ENCODE peak calls at places on chromosomes 3 and 15, in six cellular contexts. L is astrocyte, N is adrenal gland, U is spleen, I is A549, P is heart left ventricle. Y is an unnamed sample. For H3K4me1, the result is how much of the 10 kb centered on the place peaks cover.

GRCh38 chr15:93862791-93863190 is 368.6 kb upstream of the MCTP2 start:
- DNase-seq in L (no peak), N (peak), U (no peak), I (no peak), P (peak), Y (no peak)

GRCh38 chr3:53250453-53250852 is 5.4 kb downstream of the TKT start:
- DNase-seq in L (peak), N (no peak), U (no peak), I (no peak), P (no peak), Y (no peak)

GRCh38 chr15:23642413-23643044 is 5.1 kb downstream of the MAGEL2 start:
- DNase-seq in L (peak), N (peak), U (no peak), I (peak), P (peak), Y (peak)

GRCh38 chr15:71458089-71458660 is 342.9 kb downstream of the THSD4 start:
- DNase-seq in L (no peak), N (no peak), U (no peak), I (no peak), P (no peak), Y (no peak)

GRCh38 chr3:197468866-197469382 is 86.8 kb downstream of the BDH1 start:
- DNase-seq in L (no peak), N (peak), U (peak), I (peak), P (no peak), Y (no peak)

GRCh38 chr3:157494581-157495281 is 8.5 kb downstream of the VEPH1 start:
- DNase-seq in L (peak), N (no peak), U (no peak), I (no peak), P (no peak), Y (no peak)

GRCh38 chr3:41095702-41096101 is 103.6 kb upstream of the CTNNB1 start:
- DNase-seq in L (no peak), N (no peak), U (no peak), I (no peak), P (no peak), Y (no peak)

GRCh38 chr3:49867871-49868321 is 1.8 kb downstream of the CAMKV start:
- DNase-seq in L (peak), N (no peak), U (no peak), I (no peak), P (no peak), Y (no peak)

GRCh38 chr3:159897331-159898075 is 91.1 kb upstream of the IL12A start:
- DNase-seq in L (peak), N (no peak), U (no peak), I (no peak), P (no peak), Y (no peak)

GRCh38 chr3:49007771-49008528 is 759 bp downstream of the WDR6 start:
- DNase-seq in L (peak), N (peak), U (peak), I (peak), P (peak), Y (peak)

GRCh38 chr15:55868707-55869106 is 124.7 kb downstream of the NEDD4 start:
- DNase-seq in L (peak), N (no peak), U (no peak), I (peak), P (no peak), Y (no peak)

GRCh38 chr3:94928921-94929320 is 866.1 kb downstream of the NSUN3 start:
- DNase-seq in L (peak), N (peak), U (no peak), I (peak), P (no peak), Y (no peak)

GRCh38 chr3:194212869-194213320 is 76.9 kb downstream of the HES1 start:
- DNase-seq in L (peak), N (peak), U (no peak), I (no peak), P (no peak), Y (no peak)

GRCh38 chr3:102099913-102100312 is 250.6 kb downstream of the NFKBIZ start:
- DNase-seq in L (no peak), N (no peak), U (no peak), I (no peak), P (no peak), Y (no peak)

GRCh38 chr3:40079203-40079844 is 230.2 kb upstream of the EIF1B start:
- DNase-seq in L (peak), N (no peak), U (no peak), I (no peak), P (no peak), Y (no peak)

GRCh38 chr3:76497636-76498035 is 542.3 kb upstream of the ROBO2 start:
- DNase-seq in L (peak), N (no peak), U (no peak), I (no peak), P (no peak), Y (no peak)

GRCh38 chr3:130404401-130404800 is 58.9 kb downstream of the COL6A5 start:
- DNase-seq in L (no peak), N (no peak), U (no peak), I (no peak), P (no peak), Y (no peak)

GRCh38 chr15:40333922-40334492 is 6.7 kb downstream of the CCDC9B start:
- DNase-seq in L (peak), N (peak), U (peak), I (no peak), P (peak), Y (peak)

GRCh38 chr3:83454353-83454752 is 1504.4 kb upstream of the CADM2 start:
- DNase-seq in L (no peak), N (no peak), U (no peak), I (no peak), P (no peak), Y (no peak)

GRCh38 chr15:47443839-47444238 is 273.5 kb upstream of the SEMA6D start:
- DNase-seq in L (no peak), N (no peak), U (no peak), I (no peak), P (no peak), Y (no peak)

GRCh38 chr3:188956839-188957489 is 214.8 kb upstream of the TPRG1 start:
- DNase-seq in L (peak), N (no peak), U (no peak), I (peak), P (no peak), Y (no peak)

GRCh38 chr3:160078533-160078932 is 89.9 kb downstream of the IL12A start:
- DNase-seq in L (no peak), N (no peak), U (no peak), I (no peak), P (no peak), Y (no peak)

GRCh38 chr3:153855772-153856171 is 265.4 kb upstream of the ARHGEF26 start:
- DNase-seq in L (no peak), N (no peak), U (no peak), I (no peak), P (no peak), Y (no peak)

GRCh38 chr3:125351814-125352456 is 23.2 kb downstream of the ZNF148 start:
- DNase-seq in L (peak), N (no peak), U (no peak), I (no peak), P (no peak), Y (no peak)

GRCh38 chr15:71362556-71362955 is 247.3 kb downstream of the THSD4 start:
- DNase-seq in L (no peak), N (no peak), U (no peak), I (no peak), P (no peak), Y (no peak)

GRCh38 chr3:39191103-39191502 is 1.3 kb downstream of the XIRP1 start:
- DNase-seq in L (no peak), N (no peak), U (no peak), I (no peak), P (peak), Y (no peak)

GRCh38 chr3:58564054-58564453 is 13.1 kb downstream of the FAM107A start:
- DNase-seq in L (no peak), N (no peak), U (no peak), I (no peak), P (no peak), Y (no peak)

GRCh38 chr3:121463745-121464144 is 82.0 kb downstream of the POLQ start:
- DNase-seq in L (no peak), N (no peak), U (no peak), I (no peak), P (no peak), Y (no peak)

GRCh38 chr3:120640231-120640630 is 41.8 kb downstream of the HGD start:
- DNase-seq in L (no peak), N (no peak), U (no peak), I (no peak), P (no peak), Y (no peak)

GRCh38 chr3:197749315-197749600 is 425 bp upstream of the FYTTD1 start:
- DNase-seq in L (peak), N (peak), U (no peak), I (peak), P (no peak), Y (no peak)

GRCh38 chr3:66747251-66747650 is 246.4 kb upstream of the LRIG1 start:
- DNase-seq in L (no peak), N (no peak), U (no peak), I (no peak), P (no peak), Y (no peak)

GRCh38 chr3:159787794-159788205 is 200.8 kb upstream of the IL12A start:
- DNase-seq in L (peak), N (no peak), U (no peak), I (peak), P (no peak), Y (no peak)

GRCh38 chr15:41490355-41490754 is 3.3 kb upstream of the ITPKA start:
- DNase-seq in L (peak), N (no peak), U (no peak), I (peak), P (no peak), Y (no peak)

GRCh38 chr3:123158330-123158729 is 43.4 kb upstream of the SEC22A start:
- DNase-seq in L (no peak), N (no peak), U (no peak), I (no peak), P (no peak), Y (no peak)
- H3K4me1 ChIP-seq in L (under half), N (under half), U (under half), I (under half), P (under half), Y (under half)

DNA sequence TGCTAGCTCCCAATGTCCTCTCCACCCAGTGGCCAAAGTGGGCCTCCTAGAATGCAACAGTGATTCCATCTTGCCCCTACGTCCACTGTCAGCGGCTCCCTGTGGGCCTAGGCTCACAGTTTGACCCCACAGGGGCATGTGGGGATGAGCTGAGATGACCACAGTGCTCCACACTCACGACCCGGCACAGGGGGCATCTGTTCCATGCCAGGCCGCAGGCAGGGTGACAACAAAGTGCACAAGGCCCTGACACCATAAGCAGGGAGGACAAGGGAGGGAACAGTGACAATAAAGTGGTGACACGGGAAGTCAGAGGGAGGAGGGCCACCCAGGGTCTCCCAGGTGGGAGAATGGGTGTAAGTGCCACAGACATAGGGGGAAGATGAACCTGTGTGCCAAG is 5.1 kb upstream of the PLXNA1 start:
- DNase-seq in L (no peak), N (no peak), U (no peak), I (no peak), P (no peak), Y (no peak)
- TF ChIP-seq CTCF in L (no peak), N (no peak), U (no peak), I (no peak), P (no peak), Y (no peak)

DNA sequence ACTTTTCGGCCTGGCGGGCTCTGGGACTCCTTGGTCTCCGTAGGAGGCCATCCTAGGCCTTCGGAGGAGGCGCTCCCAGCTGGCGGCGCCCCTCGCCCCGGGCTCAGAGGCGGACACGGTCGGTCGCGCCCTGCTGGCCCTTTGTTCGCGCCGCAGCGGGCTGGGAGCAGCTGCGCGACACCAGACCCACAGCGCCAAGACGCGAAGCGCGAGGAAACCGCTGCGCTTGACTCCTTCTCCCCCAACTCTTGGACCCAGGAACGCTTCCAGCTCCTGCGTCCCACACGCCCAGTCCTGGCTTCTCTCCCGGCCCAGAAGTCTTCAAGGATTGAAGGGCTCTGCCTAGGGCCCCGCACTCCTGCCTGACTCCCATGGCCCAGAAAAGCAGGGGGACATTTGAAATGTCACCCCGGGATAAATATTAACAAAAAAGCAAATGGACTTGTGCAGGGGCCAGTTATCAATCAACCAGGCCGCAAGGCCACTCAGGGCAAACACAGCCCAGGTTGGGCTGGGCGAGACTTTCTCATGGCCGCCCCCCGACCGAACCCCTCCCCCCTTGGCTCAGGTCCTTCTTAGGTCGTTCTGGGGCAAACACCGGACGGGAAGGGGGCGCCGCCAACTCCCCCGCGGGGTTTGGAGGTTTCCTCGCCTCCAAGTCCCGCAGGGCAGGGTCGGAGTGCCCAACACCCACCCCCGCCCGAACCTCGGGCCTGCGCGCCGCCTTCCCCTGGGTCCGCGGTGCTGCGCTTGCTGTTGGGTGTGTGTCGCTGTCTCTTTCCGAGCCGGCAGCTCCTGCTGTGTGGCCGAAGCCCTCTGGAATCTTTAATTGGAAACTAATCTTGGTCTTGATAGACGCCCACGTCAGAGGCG is 5.1 kb downstream of the ONECUT1 start:
- DNase-seq in L (no peak), N (no peak), U (no peak), I (no peak), P (no peak), Y (no peak)
- H3K4me3 ChIP-seq in L (no peak), N (no peak), U (no peak), I (no peak), P (no peak), Y (no peak)

DNA sequence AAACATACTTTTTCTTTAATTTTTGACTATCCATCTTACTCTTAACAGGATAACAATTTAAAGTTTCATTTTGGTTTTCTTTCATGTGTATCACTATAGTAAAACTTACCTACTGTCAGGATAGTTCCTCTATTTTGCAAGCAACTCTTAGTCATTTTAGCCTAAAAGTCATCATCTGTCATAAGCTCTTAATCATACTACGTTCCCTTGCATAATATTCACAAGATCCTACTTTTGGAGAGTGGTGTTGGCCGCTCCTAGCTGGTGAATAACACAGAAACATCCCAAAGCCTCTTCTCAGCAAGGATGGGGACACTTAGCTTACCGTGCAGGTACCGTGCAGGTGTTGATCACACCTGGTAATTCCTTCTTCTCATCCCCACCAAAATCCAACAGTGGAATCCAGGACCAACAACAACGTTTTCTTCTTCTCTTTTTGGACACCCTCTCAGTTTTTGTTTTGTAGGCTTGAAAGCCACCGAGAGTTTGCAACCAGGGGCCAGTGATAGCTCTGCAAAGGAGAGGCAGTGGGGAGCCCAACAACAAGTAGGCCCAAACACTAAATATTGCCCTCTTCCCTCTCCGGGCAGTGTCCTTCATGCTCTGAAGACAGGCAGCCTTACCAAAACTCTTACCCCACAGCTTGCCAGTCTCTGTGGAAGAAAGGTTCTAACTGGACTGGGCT is 431 bp downstream of the FILIP1L start:
- DNase-seq in L (no peak), N (no peak), U (no peak), I (no peak), P (no peak), Y (no peak)
- H3K4me1 ChIP-seq in L (under half), N (under half), U (under half), I (under half), P (under half), Y (under half)

DNA sequence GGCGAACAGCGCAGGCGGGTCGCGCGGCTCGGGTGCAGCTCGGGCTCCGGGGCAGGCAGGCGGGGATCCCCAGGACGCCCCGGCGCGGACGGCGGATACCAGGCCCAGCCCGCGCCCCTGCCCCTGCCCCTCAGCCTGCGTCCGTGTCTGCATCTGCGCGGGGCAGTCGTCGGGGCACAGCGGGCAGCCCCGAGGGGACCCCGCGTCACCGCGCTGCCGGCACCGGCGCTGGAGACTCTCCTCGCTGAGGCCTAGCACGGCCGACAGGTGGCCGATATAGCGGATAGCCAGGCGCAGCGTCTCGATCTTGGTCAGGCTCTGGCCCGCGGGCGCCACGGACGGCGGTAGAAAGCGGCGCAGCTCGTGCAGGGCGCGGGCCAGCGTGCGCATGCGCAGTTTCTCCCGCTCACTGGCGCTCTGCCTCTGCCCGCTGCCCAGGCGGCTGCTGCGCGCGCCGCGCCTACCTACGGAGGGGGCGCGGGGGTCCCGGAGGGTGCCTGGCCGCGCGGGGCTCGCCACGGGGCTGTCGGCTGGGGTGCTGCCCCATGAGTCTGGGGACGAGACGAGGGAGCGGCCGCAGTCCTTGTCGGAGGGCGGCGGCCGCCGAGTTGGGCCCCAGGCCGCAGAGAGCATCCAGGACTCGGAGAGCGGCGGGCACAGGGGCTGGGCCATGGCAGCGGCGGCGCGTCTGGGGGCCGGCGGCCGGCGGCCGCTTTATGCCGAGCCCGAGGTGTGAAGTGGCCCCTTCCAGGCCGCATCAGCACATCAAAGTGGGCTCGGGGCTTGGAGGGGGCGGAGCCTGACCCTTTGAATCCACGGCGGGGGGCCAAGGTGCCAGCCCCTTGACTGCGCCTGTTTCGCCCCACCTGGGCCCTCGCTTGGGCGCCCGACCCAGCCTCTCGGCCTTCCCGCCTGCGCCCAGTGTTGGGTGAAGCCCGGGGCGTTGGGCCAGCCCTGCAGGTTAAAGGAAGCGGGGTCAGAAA is at the start of gene MESP1:
- DNase-seq in L (peak), N (peak), U (peak), I (peak), P (peak), Y (peak)
- TF ChIP-seq CTCF in L (peak), N (peak), U (peak), I (peak), P (peak), Y (peak)

DNA sequence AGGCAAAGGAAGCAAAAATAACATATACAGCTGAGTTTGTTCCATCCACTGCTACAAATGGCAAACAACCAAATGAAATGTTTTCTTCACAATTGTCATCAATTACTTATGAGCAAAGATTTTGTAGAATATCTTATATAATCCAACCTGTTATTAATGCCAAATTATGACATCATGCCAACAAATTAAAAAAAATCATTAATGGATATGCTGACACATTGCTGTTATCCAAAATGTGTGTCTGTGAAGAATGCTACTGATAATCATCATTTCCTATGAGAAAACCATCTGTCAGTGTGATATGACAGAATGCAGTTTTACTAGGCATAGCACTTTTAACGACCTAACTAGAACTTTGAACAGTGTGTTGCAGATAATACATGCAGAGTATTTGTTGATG is 556.6 kb upstream of the KCNMB2 start:
- DNase-seq in L (no peak), N (no peak), U (no peak), I (no peak), P (no peak), Y (no peak)
- H3K4me3 ChIP-seq in L (no peak), N (no peak), U (no peak), I (no peak), P (no peak), Y (no peak)

Y was measured in left ventricle myocardium inferior.